ENCODE peak calls at places on chromosomes 13 and 19, in ten cellular contexts. J, C, I, V, Z, T, R, H, W and M are unnamed samples. For H3K4me1, the result is how much of the 10 kb centered on the place peaks cover.

GRCh38 chr19:55633866-55634265 is 6.9 kb upstream of the ZNF580 start:
- DNase-seq in J (no peak), C (no peak), I (no peak), V (no peak), Z (no peak), T (no peak), R (no peak), H (no peak), W (peak), M (no peak)

GRCh38 chr19:10193666-10194499 is 870 bp downstream of the DNMT1 start:
- DNase-seq in J (no peak), C (peak), I (no peak), V (no peak), Z (no peak), T (peak), R (no peak), H (peak), W (peak), M (peak)

GRCh38 chr13:110916671-110917142 is 1.8 kb upstream of the ANKRD10 start:
- DNase-seq in J (no peak), C (no peak), I (no peak), V (no peak), Z (no peak), T (no peak), R (no peak), H (peak), W (no peak), M (no peak)

GRCh38 chr19:3324405-3324856 is 42.0 kb upstream of the NFIC start:
- DNase-seq in J (no peak), C (peak), I (no peak), V (peak), Z (peak), T (peak), R (no peak), H (peak), W (peak), M (peak)

GRCh38 chr19:3188627-3189596 is 3.2 kb downstream of the NCLN start:
- DNase-seq in J (no peak), C (no peak), I (no peak), V (no peak), Z (no peak), T (no peak), R (no peak), H (no peak), W (peak), M (peak)

GRCh38 chr13:89150362-89150761 is 1479.2 kb downstream of the SLITRK5 start:
- DNase-seq in J (no peak), C (peak), I (no peak), V (no peak), Z (peak), T (no peak), R (no peak), H (peak), W (no peak), M (no peak)

GRCh38 chr13:46575843-46576242 is 22.9 kb downstream of the LRCH1 start:
- DNase-seq in J (no peak), C (peak), I (no peak), V (no peak), Z (no peak), T (no peak), R (no peak), H (peak), W (no peak), M (no peak)

GRCh38 chr13:112689498-112690241 is at the start of gene ATP11A:
- DNase-seq in J (no peak), C (peak), I (peak), V (peak), Z (peak), T (peak), R (peak), H (peak), W (peak), M (peak)

GRCh38 chr19:39193785-39194184 is 3.0 kb upstream of the NCCRP1 start:
- DNase-seq in J (no peak), C (no peak), I (no peak), V (no peak), Z (peak), T (no peak), R (no peak), H (peak), W (no peak), M (no peak)

GRCh38 chr13:101915333-101915732 is 462.9 kb downstream of the ITGBL1 start:
- DNase-seq in J (no peak), C (no peak), I (no peak), V (no peak), Z (no peak), T (no peak), R (no peak), H (no peak), W (no peak), M (no peak)

GRCh38 chr13:34913040-34913439 is 29.0 kb upstream of the NBEA start:
- DNase-seq in J (no peak), C (peak), I (no peak), V (no peak), Z (no peak), T (no peak), R (no peak), H (peak), W (no peak), M (no peak)

GRCh38 chr13:74024314-74024713 is 109.9 kb downstream of the KLF12 start:
- DNase-seq in J (no peak), C (no peak), I (no peak), V (no peak), Z (no peak), T (no peak), R (no peak), H (no peak), W (no peak), M (no peak)

GRCh38 chr19:11179716-11180297 is 17.5 kb downstream of the KANK2 start:
- DNase-seq in J (no peak), C (no peak), I (no peak), V (no peak), Z (no peak), T (peak), R (no peak), H (no peak), W (no peak), M (no peak)

GRCh38 chr19:33064117-33064777 is 441 bp downstream of the RHPN2 start:
- DNase-seq in J (no peak), C (peak), I (peak), V (peak), Z (peak), T (peak), R (no peak), H (peak), W (peak), M (peak)

GRCh38 chr19:48421548-48421947 is 24.2 kb upstream of the GRWD1 start:
- DNase-seq in J (no peak), C (no peak), I (peak), V (no peak), Z (no peak), T (no peak), R (no peak), H (no peak), W (peak), M (no peak)

GRCh38 chr19:18468517-18468916 is 30.6 kb upstream of the ISYNA1 start:
- DNase-seq in J (no peak), C (peak), I (no peak), V (no peak), Z (peak), T (no peak), R (no peak), H (no peak), W (peak), M (peak)
- H3K4me1 ChIP-seq in J (under half), C (under half), I (under half), V (half or more), Z (half or more), T (under half), R (under half), H (under half), W (half or more), M (half or more)

GRCh38 chr13:40618581-40619478 is 47.6 kb downstream of the FOXO1 start:
- DNase-seq in J (no peak), C (no peak), I (no peak), V (no peak), Z (no peak), T (no peak), R (no peak), H (no peak), W (no peak), M (no peak)
- TF ChIP-seq CTCF in J (no peak), C (no peak), I (no peak), V (no peak), Z (no peak), T (no peak), R (no peak), H (no peak), W (no peak), M (no peak)

GRCh38 chr13:39038569-39038898 is 278 bp downstream of the NHLRC3 start:
- DNase-seq in J (no peak), C (peak), I (no peak), V (no peak), Z (peak), T (peak), R (no peak), H (no peak), W (peak), M (no peak)

GRCh38 chr13:39037410-39037879 is 444 bp downstream of the PROSER1 start:
- DNase-seq in J (no peak), C (no peak), I (no peak), V (no peak), Z (no peak), T (no peak), R (no peak), H (no peak), W (no peak), M (no peak)

GRCh38 chr13:39036212-39036611 is 1.7 kb downstream of the PROSER1 start:
- DNase-seq in J (no peak), C (peak), I (no peak), V (no peak), Z (no peak), T (peak), R (no peak), H (peak), W (no peak), M (no peak)

GRCh38 chr13:39039033-39039432 is 777 bp downstream of the NHLRC3 start:
- DNase-seq in J (no peak), C (no peak), I (no peak), V (no peak), Z (no peak), T (peak), R (no peak), H (no peak), W (no peak), M (no peak)

DNA sequence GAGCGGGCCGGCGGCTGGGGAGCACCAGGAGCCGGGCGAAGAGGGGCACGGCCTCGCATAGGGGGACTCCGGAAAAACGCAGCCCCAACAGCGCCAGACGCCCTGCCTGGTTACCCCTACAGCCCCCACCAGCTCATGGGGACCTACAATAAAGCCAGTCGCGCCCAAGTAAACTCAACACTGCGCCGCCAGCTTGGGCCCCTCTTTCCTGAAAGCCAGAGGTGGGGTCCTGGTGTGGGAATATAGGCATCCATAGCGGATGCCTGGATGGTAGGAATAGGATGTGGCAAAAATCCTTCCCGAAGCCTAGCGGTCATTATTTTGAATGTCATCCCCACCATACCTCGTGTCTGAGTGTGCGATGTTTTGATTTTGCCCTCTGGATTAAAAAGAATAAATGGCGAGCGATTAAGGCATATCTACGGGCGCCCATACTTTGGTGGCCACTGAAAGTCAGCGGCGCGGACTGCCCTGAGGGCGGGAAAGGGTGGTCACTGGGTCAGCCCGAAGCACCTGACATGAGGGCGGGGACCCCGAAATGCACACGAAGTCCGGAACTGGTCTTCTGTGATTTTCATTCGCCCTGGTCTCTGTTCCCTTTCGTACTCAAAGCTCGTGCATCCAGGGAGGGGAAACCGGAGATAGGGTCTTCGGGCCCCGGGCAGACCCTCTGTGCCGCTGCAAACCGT is at the start of the genes NHLRC3 and PROSER1:
- DNase-seq in J (no peak), C (peak), I (peak), V (peak), Z (peak), T (peak), R (peak), H (peak), W (peak), M (peak)
- H3K4me3 ChIP-seq in J (peak), C (peak), I (peak), V (peak), Z (peak), T (peak), R (peak), H (peak), W (peak), M (peak)

GRCh38 chr19:6270822-6271221 is 9.0 kb downstream of the MLLT1 start:
- DNase-seq in J (no peak), C (no peak), I (no peak), V (no peak), Z (no peak), T (no peak), R (no peak), H (no peak), W (no peak), M (no peak)
- H3K4me1 ChIP-seq in J (under half), C (half or more), I (under half), V (half or more), Z (half or more), T (under half), R (under half), H (half or more), W (half or more), M (under half)

GRCh38 chr19:1214862-1215731 is 9.5 kb downstream of the STK11 start:
- DNase-seq in J (no peak), C (peak), I (no peak), V (peak), Z (peak), T (no peak), R (peak), H (no peak), W (no peak), M (peak)
- TF ChIP-seq CTCF in J (no peak), C (no peak), I (no peak), V (no peak), Z (no peak), T (no peak), R (peak), H (no peak), W (no peak), M (no peak)

GRCh38 chr13:32081591-32081990 is 50.0 kb downstream of the FRY start:
- DNase-seq in J (no peak), C (no peak), I (no peak), V (no peak), Z (no peak), T (no peak), R (no peak), H (no peak), W (no peak), M (no peak)

GRCh38 chr13:32075150-32075851 is 43.7 kb downstream of the FRY start:
- DNase-seq in J (no peak), C (no peak), I (no peak), V (no peak), Z (no peak), T (no peak), R (no peak), H (no peak), W (no peak), M (no peak)

GRCh38 chr13:32080328-32080744 is 48.8 kb downstream of the FRY start:
- DNase-seq in J (no peak), C (no peak), I (no peak), V (no peak), Z (no peak), T (no peak), R (no peak), H (no peak), W (no peak), M (no peak)

GRCh38 chr13:32079586-32079985 is 48.0 kb downstream of the FRY start:
- DNase-seq in J (no peak), C (no peak), I (no peak), V (no peak), Z (no peak), T (no peak), R (no peak), H (no peak), W (no peak), M (no peak)
- H3K4me3 ChIP-seq in J (no peak), C (no peak), I (no peak), V (no peak), Z (no peak), T (no peak), R (no peak), H (no peak), W (no peak), M (no peak)

GRCh38 chr19:8212212-8212611 is 3.0 kb downstream of the CERS4 start:
- DNase-seq in J (no peak), C (no peak), I (no peak), V (no peak), Z (no peak), T (no peak), R (no peak), H (no peak), W (no peak), M (no peak)
- H3K4me1 ChIP-seq in J (under half), C (under half), I (under half), V (under half), Z (half or more), T (half or more), R (under half), H (under half), W (under half), M (under half)

DNA sequence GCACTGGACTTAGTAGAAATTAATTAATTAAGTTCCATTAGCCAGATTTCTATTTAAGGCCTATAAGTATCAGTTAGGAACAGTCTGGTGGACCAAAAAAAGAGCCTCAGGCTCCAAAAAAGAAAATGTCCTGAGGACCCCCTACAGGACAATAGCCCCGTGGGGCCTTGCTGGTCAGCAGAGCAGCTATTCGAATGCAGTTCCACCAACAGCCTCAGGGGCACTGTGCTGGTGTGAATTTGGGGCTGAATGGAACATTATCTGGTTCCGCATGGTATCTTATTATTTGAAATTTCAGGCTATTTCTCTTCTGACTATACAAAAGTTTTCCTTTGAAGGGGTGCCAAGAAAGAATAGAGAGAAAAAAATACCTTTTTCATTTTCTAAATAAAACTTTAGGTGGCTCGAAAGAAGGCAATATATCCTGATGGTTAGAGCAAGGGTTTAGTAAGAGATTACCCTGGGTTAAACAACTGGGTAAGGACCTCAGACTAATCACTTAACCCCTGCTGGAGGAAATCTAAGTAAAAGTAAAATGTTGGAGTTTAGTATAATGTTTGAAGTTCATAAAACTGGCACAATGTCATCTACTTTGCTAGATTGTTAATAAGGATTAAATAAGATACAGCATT is 147.2 kb downstream of the MIPEP start:
- DNase-seq in J (no peak), C (peak), I (no peak), V (no peak), Z (no peak), T (peak), R (no peak), H (no peak), W (no peak), M (no peak)
- TF ChIP-seq CTCF in J (peak), C (peak), I (no peak), V (no peak), Z (no peak), T (peak), R (no peak), H (peak), W (peak), M (peak)